ENCODE peak calls at places on chromosomes 3 and 15, in ten cellular contexts. S, P, A, U, Y, H, Z, F, E and T are unnamed samples.

GRCh38 chr3:153961498-153961897 is 159.7 kb upstream of the ARHGEF26 start:
- DNase-seq in S (no peak), P (no peak), A (peak), U (no peak), Y (no peak), H (no peak), Z (no peak), F (peak), E (no peak), T (no peak)

GRCh38 chr3:24457719-24458118 is 36.9 kb downstream of the THRB start:
- DNase-seq in S (peak), P (no peak), A (no peak), U (no peak), Y (no peak), H (no peak), Z (no peak), F (no peak), E (no peak), T (no peak)

GRCh38 chr15:76169013-76169412 is 109.2 kb downstream of the TMEM266 start:
- DNase-seq in S (peak), P (no peak), A (no peak), U (no peak), Y (no peak), H (no peak), Z (no peak), F (peak), E (no peak), T (peak)

GRCh38 chr3:193774272-193774915 is 181.4 kb downstream of the OPA1 start:
- DNase-seq in S (no peak), P (no peak), A (no peak), U (no peak), Y (no peak), H (no peak), Z (no peak), F (no peak), E (no peak), T (no peak)

GRCh38 chr3:47398218-47398617 is 17.4 kb downstream of the PTPN23 start:
- DNase-seq in S (no peak), P (no peak), A (no peak), U (no peak), Y (no peak), H (no peak), Z (no peak), F (no peak), E (no peak), T (no peak)

GRCh38 chr15:52162260-52162659 is 28.9 kb downstream of the GNB5 start:
- DNase-seq in S (no peak), P (no peak), A (no peak), U (no peak), Y (no peak), H (no peak), Z (no peak), F (no peak), E (no peak), T (no peak)

GRCh38 chr3:57026918-57027317 is 33.5 kb upstream of the SPATA12 start:
- DNase-seq in S (no peak), P (no peak), A (no peak), U (no peak), Y (no peak), H (no peak), Z (peak), F (no peak), E (no peak), T (no peak)

GRCh38 chr15:25846377-25846776 is 16.8 kb downstream of the ATP10A start:
- DNase-seq in S (no peak), P (peak), A (no peak), U (no peak), Y (no peak), H (no peak), Z (no peak), F (no peak), E (no peak), T (no peak)

GRCh38 chr3:130816873-130817445 is 70.3 kb upstream of the PIK3R4 start:
- DNase-seq in S (no peak), P (no peak), A (peak), U (no peak), Y (no peak), H (no peak), Z (no peak), F (no peak), E (no peak), T (no peak)

GRCh38 chr15:45126535-45127158 is 3.0 kb downstream of the DUOXA1 start:
- DNase-seq in S (peak), P (peak), A (no peak), U (no peak), Y (no peak), H (no peak), Z (peak), F (no peak), E (peak), T (peak)

GRCh38 chr3:189392969-189393368 is 221.2 kb downstream of the TPRG1 start:
- DNase-seq in S (peak), P (no peak), A (no peak), U (no peak), Y (no peak), H (no peak), Z (no peak), F (no peak), E (no peak), T (no peak)

GRCh38 chr3:119187266-119187665 is 13.9 kb downstream of the UPK1B start:
- DNase-seq in S (no peak), P (no peak), A (no peak), U (no peak), Y (no peak), H (no peak), Z (no peak), F (no peak), E (no peak), T (no peak)